ENCODE peak calls at places on chromosome 6, in five cellular contexts. Q, A, V, R and T are unnamed samples.

GRCh38 chr6:116115781-116116180 is 10.2 kb downstream of the COL10A1 start:
- DNase-seq in Q (no peak), A (no peak), V (no peak), R (peak; percentile 31), T (no peak)

GRCh38 chr6:138726066-138727060 is 47.2 kb upstream of the CCDC28A start:
- DNase-seq in Q (no peak), A (no peak), V (peak; percentile 15), R (no peak), T (no peak)

GRCh38 chr6:30682181-30683117 is 4.0 kb downstream of the PPP1R18 start:
- DNase-seq in Q (peak; percentile 81), A (peak; percentile 91), V (peak; percentile 95), R (peak; percentile 82), T (peak; percentile 60)

GRCh38 chr6:154457046-154457713 is 53.3 kb downstream of the CNKSR3 start:
- DNase-seq in Q (no peak), A (no peak), V (peak; percentile 50), R (no peak), T (no peak)

GRCh38 chr6:40490508-40490907 is 96.7 kb downstream of the LRFN2 start:
- DNase-seq in Q (no peak), A (no peak), V (no peak), R (no peak), T (no peak)

GRCh38 chr6:90096818-90097217 is 199.8 kb downstream of the BACH2 start:
- DNase-seq in Q (no peak), A (no peak), V (no peak), R (no peak), T (no peak)

GRCh38 chr6:22227824-22228610 is 68.8 kb downstream of the PRL start:
- DNase-seq in Q (no peak), A (no peak), V (no peak), R (peak; percentile 41), T (no peak)

GRCh38 chr6:79574636-79575035 is 37.4 kb upstream of the LCA5 start:
- DNase-seq in Q (no peak), A (no peak), V (peak; percentile 78), R (peak; percentile 40), T (no peak)

GRCh38 chr6:36853325-36853724 is 14.1 kb upstream of the CPNE5 start:
- DNase-seq in Q (no peak), A (no peak), V (peak; percentile 90), R (peak; percentile 96), T (no peak)

GRCh38 chr6:13113956-13114593 is 214.3 kb downstream of the TBC1D7 start:
- DNase-seq in Q (no peak), A (no peak), V (no peak), R (peak; percentile 14), T (no peak)

GRCh38 chr6:26123675-26124549 is 36.7 kb downstream of the HFE start:
- DNase-seq in Q (peak; percentile 91), A (peak; percentile 82), V (peak; percentile 100), R (peak; percentile 100), T (no peak)
- TF ChIP-seq CTCF in Q (no peak), A (no peak), V (no peak), R (no peak), T (no peak)

GRCh38 chr6:170584181-170584953 is at the start of gene PDCD2:
- DNase-seq in Q (peak; percentile 97), A (peak; percentile 97), V (peak; percentile 88), R (peak; percentile 85), T (peak; percentile 66)
- TF ChIP-seq CTCF in Q (no peak), A (no peak), V (no peak), R (no peak), T (no peak)

GRCh38 chr6:29295181-29295585 is 6.3 kb upstream of the OR14J1 start:
- DNase-seq in Q (no peak), A (no peak), V (no peak), R (no peak), T (no peak)

GRCh38 chr6:29295623-29296022 is 5.9 kb upstream of the OR14J1 start:
- DNase-seq in Q (no peak), A (no peak), V (no peak), R (no peak), T (no peak)

DNA sequence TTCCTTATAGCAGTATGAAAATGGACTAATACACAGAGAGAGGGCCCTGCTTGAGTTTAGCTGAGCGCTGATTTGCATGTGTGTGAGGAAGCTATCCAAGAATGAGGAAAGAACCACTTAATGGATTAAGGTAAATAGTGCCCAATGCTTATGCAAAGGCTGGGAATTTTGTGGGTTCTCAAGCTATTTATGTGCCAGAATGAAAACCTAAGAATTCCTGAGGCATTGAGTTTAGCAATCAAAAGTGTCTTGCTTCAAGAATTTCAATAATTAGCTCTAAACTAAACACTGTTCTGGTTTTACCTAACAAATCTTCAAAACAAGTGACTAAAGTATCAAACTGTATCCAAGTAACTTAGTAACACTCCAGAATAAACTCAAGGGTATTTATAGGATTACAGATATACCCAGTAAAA is 7.0 kb upstream of the OR14J1 start:
- DNase-seq in Q (no peak), A (no peak), V (no peak), R (no peak), T (no peak)
- TF ChIP-seq CTCF in Q (no peak), A (no peak), V (no peak), R (no peak), T (no peak)

DNA sequence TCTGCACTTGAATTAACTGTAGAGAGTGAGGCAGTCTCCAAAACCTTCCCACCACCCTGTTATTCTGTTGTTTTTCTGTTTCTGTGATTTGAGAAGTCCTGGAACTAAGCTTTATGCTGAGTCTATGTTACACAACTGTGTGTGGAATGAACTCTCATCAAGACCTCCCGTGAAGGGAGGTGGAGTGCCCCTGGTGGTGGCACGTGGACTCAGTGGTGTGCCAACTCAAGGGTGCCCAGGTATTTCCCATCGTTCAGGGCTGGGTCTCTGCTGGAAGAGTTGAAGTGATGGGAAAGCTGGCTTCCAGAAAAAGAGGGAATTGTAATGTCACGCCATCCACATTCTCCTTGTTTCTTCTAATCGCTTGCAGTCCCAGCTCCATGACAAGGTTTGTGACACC is 374.2 kb downstream of the SMOC2 start:
- DNase-seq in Q (no peak), A (no peak), V (no peak), R (no peak), T (no peak)
- TF ChIP-seq CTCF in Q (no peak), A (peak; percentile 12), V (no peak), R (peak; percentile 13), T (no peak)

GRCh38 chr6:42168650-42169049 is 4.5 kb upstream of the GUCA1A start:
- DNase-seq in Q (no peak), A (no peak), V (no peak), R (no peak), T (no peak)
- TF ChIP-seq CTCF in Q (no peak), A (no peak), V (no peak), R (peak; percentile 8), T (no peak)

GRCh38 chr6:18680842-18681241 is 293.7 kb downstream of the RNF144B start:
- DNase-seq in Q (no peak), A (no peak), V (no peak), R (no peak), T (no peak)
- TF ChIP-seq CTCF in Q (no peak), A (no peak), V (no peak), R (no peak), T (no peak)

GRCh38 chr6:140985679-140986275 is 1146.9 kb upstream of the GJE1 start:
- DNase-seq in Q (no peak), A (no peak), V (peak; percentile 73), R (no peak), T (no peak)
- TF ChIP-seq CTCF in Q (no peak), A (no peak), V (no peak), R (no peak), T (no peak)

GRCh38 chr6:24963887-24964570 is 28.3 kb upstream of the RIPOR2 start:
- DNase-seq in Q (no peak), A (no peak), V (no peak), R (no peak), T (no peak)
- TF ChIP-seq CTCF in Q (no peak), A (no peak), V (no peak), R (no peak), T (no peak)

GRCh38 chr6:165760803-165761185 is 97.8 kb upstream of the PDE10A start:
- DNase-seq in Q (no peak), A (no peak), V (no peak), R (no peak), T (no peak)

GRCh38 chr6:165755583-165755982 is 92.5 kb upstream of the PDE10A start:
- DNase-seq in Q (no peak), A (no peak), V (no peak), R (no peak), T (no peak)

GRCh38 chr6:165760126-165760802 is 97.2 kb upstream of the PDE10A start:
- DNase-seq in Q (no peak), A (no peak), V (no peak), R (no peak), T (no peak)

GRCh38 chr6:165762125-165762524 is 99.1 kb upstream of the PDE10A start:
- DNase-seq in Q (no peak), A (no peak), V (no peak), R (no peak), T (no peak)

GRCh38 chr6:165758441-165758840 is 95.4 kb upstream of the PDE10A start:
- DNase-seq in Q (no peak), A (no peak), V (no peak), R (no peak), T (no peak)
- TF ChIP-seq CTCF in Q (no peak), A (no peak), V (no peak), R (no peak), T (no peak)

GRCh38 chr6:42563697-42564495 is at the start of gene UBR2:
- DNase-seq in Q (peak; percentile 92), A (peak; percentile 97), V (peak; percentile 99), R (peak; percentile 99), T (peak; percentile 89)
- TF ChIP-seq CTCF in Q (peak; percentile 30), A (peak; percentile 30), V (peak; percentile 24), R (peak; percentile 1), T (no peak)